ENCODE peak calls at places on chromosomes 1 and 21, in seven cellular contexts. Q, I, W, Y, R, L and O are unnamed samples.

GRCh38 chr21:44427241-44428120 is 27.8 kb upstream of the LRRC3 start:
- DNase-seq in Q (no peak), W (no peak), L (no peak), Y (no peak), I (no peak), R (no peak), O (no peak)

GRCh38 chr1:16068356-16069270 is 4.8 kb downstream of the FAM131C start:
- DNase-seq in Q (no peak), W (no peak), R (no peak), Y (no peak), I (no peak), L (no peak), O (no peak)

GRCh38 chr21:15015622-15016471 is 49.0 kb downstream of the NRIP1 start:
- DNase-seq in R (no peak), Y (no peak), W (no peak), L (no peak), I (no peak), Q (no peak), O (no peak)

GRCh38 chr1:39087109-39087834 is 61.1 kb downstream of the NDUFS5 start:
- DNase-seq in Q (no peak), L (no peak), I (no peak), R (no peak), W (no peak), Y (no peak), O (no peak)

GRCh38 chr1:44926311-44926781 is 60.0 kb downstream of the EIF2B3 start:
- DNase-seq in L (no peak), Y (no peak), Q (no peak), W (no peak), I (no peak), R (no peak), O (no peak)

GRCh38 chr1:244778356-244778755 is 57.1 kb upstream of the COX20 start:
- DNase-seq in W (no peak), Y (no peak), R (no peak), I (peak; percentile 19), Q (no peak), L (no peak), O (no peak)

GRCh38 chr1:155253208-155253607 is 2.1 kb downstream of the ENTREP3 start:
- DNase-seq in I (no peak), W (no peak), Y (no peak), Q (peak; percentile 46), L (no peak), R (no peak), O (no peak)

GRCh38 chr1:21931171-21932093 is 5.7 kb downstream of the HSPG2 start:
- DNase-seq in R (no peak), W (no peak), L (no peak), Q (no peak), I (peak; percentile 43), Y (peak; percentile 91), O (peak; percentile 51)

GRCh38 chr1:206449566-206449965 is 20.7 kb upstream of the IKBKE start:
- DNase-seq in R (no peak), I (no peak), L (no peak), Q (no peak), W (no peak), Y (no peak), O (no peak)

GRCh38 chr1:202323731-202324130 is 18.0 kb downstream of the UBE2T start:
- DNase-seq in I (no peak), L (no peak), R (no peak), W (no peak), Q (no peak), Y (no peak), O (no peak)

GRCh38 chr1:87436534-87436933 is 107.9 kb downstream of the LMO4 start:
- DNase-seq in R (no peak), I (no peak), Y (no peak), W (no peak), L (no peak), Q (no peak), O (peak; percentile 9)

GRCh38 chr1:246219508-246220030 is 287.5 kb downstream of the SMYD3 start:
- DNase-seq in I (no peak), L (no peak), Y (peak; percentile 68), Q (no peak), W (no peak), R (no peak), O (no peak)

GRCh38 chr1:234918216-234918841 is 210.3 kb downstream of the TOMM20 start:
- DNase-seq in W (no peak), Q (no peak), Y (no peak), I (no peak), R (no peak), L (no peak), O (peak; percentile 87)

GRCh38 chr1:59986736-59987310 is 60.2 kb upstream of the CYP2J2 start:
- DNase-seq in L (no peak), R (no peak), W (no peak), Y (no peak), I (no peak), Q (no peak), O (no peak)

GRCh38 chr1:240498335-240498734 is 113.6 kb downstream of the GREM2 start:
- DNase-seq in W (no peak), Y (no peak), L (no peak), R (no peak), Q (no peak), I (no peak), O (no peak)

GRCh38 chr1:35931424-35932157 is 686 bp downstream of the AGO3 start:
- DNase-seq in L (no peak), R (no peak), W (peak; percentile 30), Y (peak; percentile 3), I (no peak), Q (peak; percentile 22), O (peak; percentile 15)

GRCh38 chr1:23019851-23020625 is 770 bp downstream of the KDM1A start:
- DNase-seq in Q (peak; percentile 73), L (no peak), W (peak; percentile 59), Y (peak; percentile 44), R (no peak), I (no peak), O (no peak)

GRCh38 chr1:65525297-65526048 is 105.0 kb downstream of the LEPR start:
- DNase-seq in W (peak; percentile 75), Q (peak; percentile 77), R (peak; percentile 59), I (no peak), Y (no peak), L (no peak), O (no peak)

GRCh38 chr1:79617777-79618176 is 611.2 kb upstream of the ADGRL4 start:
- DNase-seq in Y (no peak), Q (no peak), W (no peak), L (no peak), R (no peak), I (no peak), O (no peak)

DNA sequence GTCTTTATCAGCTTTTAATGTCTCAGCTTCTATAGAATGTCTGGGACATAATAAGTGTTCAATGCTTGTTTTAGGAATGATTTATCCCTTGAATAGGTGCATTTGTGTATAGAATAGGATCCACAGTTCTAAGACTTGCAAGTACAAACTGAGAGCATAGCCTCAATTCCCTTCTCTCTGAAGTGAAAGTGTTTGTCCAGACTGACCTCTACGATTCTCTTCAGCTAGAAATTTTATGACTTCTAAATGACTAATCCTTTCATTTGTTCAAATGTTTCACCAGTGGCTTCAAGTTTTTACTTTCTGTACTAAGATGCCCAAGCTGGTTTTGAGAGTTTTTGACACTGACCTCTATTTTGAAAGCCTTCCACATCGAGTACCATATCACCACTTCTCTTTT is 608.2 kb upstream of the ADGRL4 start:
- DNase-seq in Y (no peak), R (no peak), W (no peak), I (no peak), L (no peak), Q (no peak), O (no peak)
- TF ChIP-seq JUND in Y (no peak), R (no peak), W (no peak), I (no peak), L (no peak), Q (no peak), O (no peak)

GRCh38 chr1:19449454-19450228 is 35.7 kb downstream of the CAPZB start:
- DNase-seq in R (no peak), W (no peak), Y (no peak), L (no peak), Q (no peak), I (no peak), O (no peak)

GRCh38 chr1:19454265-19455198 is 30.8 kb downstream of the CAPZB start:
- DNase-seq in Y (no peak), R (no peak), W (no peak), L (no peak), I (no peak), Q (peak; percentile 49), O (no peak)

GRCh38 chr1:19450811-19451564 is 34.4 kb downstream of the CAPZB start:
- DNase-seq in L (no peak), R (no peak), Y (no peak), Q (peak; percentile 46), I (peak; percentile 37), W (no peak), O (no peak)

GRCh38 chr1:19453843-19454242 is 31.5 kb downstream of the CAPZB start:
- DNase-seq in Q (no peak), I (no peak), W (no peak), L (no peak), Y (no peak), R (no peak), O (no peak)

GRCh38 chr1:19452221-19452663 is 33.1 kb downstream of the CAPZB start:
- DNase-seq in L (no peak), W (no peak), Y (no peak), I (no peak), Q (no peak), R (no peak), O (no peak)
- TF ChIP-seq JUND in L (no peak), W (no peak), Y (no peak), I (no peak), Q (no peak), R (no peak), O (no peak)

GRCh38 chr1:93969887-93970286 is 60.7 kb upstream of the GCLM start:
- DNase-seq in R (no peak), W (no peak), Q (no peak), Y (no peak), I (no peak), L (no peak), O (no peak)

GRCh38 chr1:93967276-93967675 is 58.0 kb upstream of the GCLM start:
- DNase-seq in R (no peak), I (no peak), Y (no peak), Q (no peak), L (no peak), W (no peak), O (no peak)

GRCh38 chr1:93972341-93972740 is 63.1 kb upstream of the GCLM start:
- DNase-seq in Y (no peak), Q (no peak), R (no peak), W (no peak), L (no peak), I (no peak), O (no peak)

GRCh38 chr1:93965888-93966287 is 56.7 kb upstream of the GCLM start:
- DNase-seq in W (no peak), Y (no peak), R (no peak), L (no peak), Q (no peak), I (no peak), O (no peak)

GRCh38 chr1:93969371-93969770 is 60.1 kb upstream of the GCLM start:
- DNase-seq in Q (no peak), I (no peak), L (no peak), R (no peak), W (no peak), Y (no peak), O (no peak)
- TF ChIP-seq JUND in Q (no peak), I (no peak), L (no peak), R (no peak), W (no peak), Y (no peak), O (no peak)

DNA sequence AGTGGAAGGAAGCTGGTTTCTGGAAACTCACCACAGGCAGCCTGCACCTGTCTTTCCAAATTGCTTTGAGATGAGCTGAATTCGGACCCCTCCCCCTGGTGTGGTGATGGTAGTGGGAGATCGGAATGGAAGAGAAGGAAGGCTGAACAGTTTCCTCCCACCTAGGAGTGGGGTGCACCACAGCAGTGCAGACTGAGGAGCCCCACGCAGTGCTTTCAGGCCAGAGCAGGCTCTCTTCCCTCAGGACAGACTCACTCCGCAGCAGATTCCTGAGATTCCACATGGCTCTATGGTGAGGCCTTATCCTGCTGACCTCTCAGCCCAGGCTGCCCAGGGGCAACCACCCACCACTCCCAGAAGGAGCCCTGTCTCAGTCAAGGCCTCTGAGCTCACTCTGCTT is 80.9 kb downstream of the ATP1A1 start:
- DNase-seq in W (no peak), I (no peak), Y (no peak), Q (no peak), L (no peak), R (no peak), O (peak; percentile 58)
- TF ChIP-seq JUND in W (no peak), I (no peak), Y (no peak), Q (no peak), L (no peak), R (no peak), O (no peak)